ENCODE peak calls at places on chromosome 13, in nine cellular contexts. N is HepG2, A is ovary, F is erythroblast, P is spleen, Q is heart left ventricle, K is GM12891, M is body of pancreas, E is GM12878. G is an unnamed sample.

GRCh38 chr13:39776439-39776838 is 121.0 kb downstream of the COG6 start:
- DNase-seq in E (no peak), P (no peak), A (no peak), K (no peak), N (no peak), F (no peak), Q (no peak), M (no peak), G (no peak)

GRCh38 chr13:24627864-24628418 is 52.3 kb upstream of the ATP12A start:
- DNase-seq in M (no peak), P (no peak), N (no peak), Q (no peak), F (no peak), A (no peak), E (no peak), K (no peak), G (no peak)

GRCh38 chr13:21372530-21372929 is 86.6 kb downstream of the ZDHHC20 start:
- DNase-seq in N (no peak), P (no peak), M (no peak), K (no peak), A (no peak), E (no peak), F (no peak), Q (no peak), G (no peak)

GRCh38 chr13:24039621-24040475 is 120.7 kb upstream of the SPATA13 start:
- DNase-seq in A (no peak), N (no peak), P (no peak), E (peak; percentile 48), K (no peak), F (no peak), M (no peak), Q (no peak), G (no peak)

GRCh38 chr13:100063333-100063732 is 25.6 kb upstream of the PCCA start:
- DNase-seq in F (no peak), K (no peak), E (no peak), A (no peak), P (no peak), M (no peak), N (no peak), Q (no peak), G (no peak)

GRCh38 chr13:37657134-37657533 is 58.6 kb upstream of the POSTN start:
- DNase-seq in E (no peak), K (no peak), F (no peak), A (no peak), M (no peak), Q (no peak), N (no peak), P (no peak), G (peak; percentile 6)

GRCh38 chr13:47117268-47117667 is 220.4 kb upstream of the HTR2A start:
- DNase-seq in K (no peak), F (no peak), Q (no peak), E (no peak), N (no peak), P (no peak), A (no peak), M (no peak), G (no peak)

GRCh38 chr13:85108356-85108755 is 690.9 kb downstream of the SLITRK6 start:
- DNase-seq in Q (no peak), K (no peak), E (no peak), P (peak; percentile 40), F (no peak), N (no peak), A (no peak), M (no peak), G (no peak)

GRCh38 chr13:52804202-52804641 is 44.2 kb downstream of the PCDH8 start:
- DNase-seq in A (no peak), M (no peak), N (no peak), P (no peak), E (no peak), Q (no peak), F (no peak), K (no peak), G (no peak)

GRCh38 chr13:30869491-30869890 is 36.6 kb upstream of the MEDAG start:
- DNase-seq in K (no peak), F (no peak), M (no peak), P (no peak), A (peak; percentile 65), Q (no peak), N (no peak), E (no peak), G (no peak)

GRCh38 chr13:30871713-30872029 is 34.4 kb upstream of the MEDAG start:
- DNase-seq in E (no peak), K (no peak), P (no peak), Q (no peak), M (no peak), F (no peak), A (no peak), N (no peak), G (no peak)

GRCh38 chr13:30870916-30871712 is 35.0 kb upstream of the MEDAG start:
- DNase-seq in P (no peak), N (no peak), F (no peak), K (no peak), A (no peak), Q (no peak), E (no peak), M (no peak), G (no peak)

GRCh38 chr13:30868806-30869470 is 37.1 kb upstream of the MEDAG start:
- DNase-seq in E (no peak), F (no peak), K (no peak), N (no peak), Q (no peak), P (no peak), A (no peak), M (no peak), G (no peak)

GRCh38 chr13:30870049-30870884 is 35.8 kb upstream of the MEDAG start:
- DNase-seq in Q (peak; percentile 81), P (no peak), F (peak; percentile 90), M (peak; percentile 57), N (no peak), A (peak; percentile 81), K (peak; percentile 33), E (no peak), G (no peak)
- TF ChIP-seq POLR2A in Q (no peak), P (no peak), F (no peak), M (no peak), N (no peak), A (peak; percentile 54), K (no peak), E (no peak), G (peak; percentile 30)

GRCh38 chr13:40982772-40983171 is 36.3 kb downstream of the ELF1 start:
- DNase-seq in N (no peak), M (peak; percentile 67), Q (no peak), P (no peak), F (peak; percentile 88), E (peak; percentile 84), A (no peak), K (no peak), G (no peak)
- TF ChIP-seq POLR2A in N (no peak), M (peak; percentile 33), Q (no peak), P (peak; percentile 92), F (peak; percentile 63), E (no peak), A (peak; percentile 32), K (peak; percentile 51), G (no peak)

GRCh38 chr13:45341799-45342584 is 1.0 kb upstream of the TPT1 start:
- DNase-seq in F (peak; percentile 60), K (no peak), N (no peak), Q (no peak), M (peak; percentile 72), A (no peak), P (no peak), E (no peak), G (peak; percentile 5)

GRCh38 chr13:45339867-45340266 is 1.1 kb downstream of the TPT1 start:
- DNase-seq in E (no peak), M (no peak), P (no peak), K (no peak), A (no peak), Q (no peak), N (no peak), F (peak; percentile 62), G (no peak)

GRCh38 chr13:45339399-45339798 is 1.6 kb downstream of the TPT1 start:
- DNase-seq in K (no peak), F (no peak), M (no peak), E (no peak), N (no peak), P (no peak), A (no peak), Q (no peak), G (no peak)

GRCh38 chr13:45341034-45341798 is at the start of gene TPT1:
- DNase-seq in N (peak; percentile 96), A (peak; percentile 99), F (peak; percentile 100), E (peak; percentile 96), P (peak; percentile 100), M (peak; percentile 99), K (peak; percentile 98), Q (peak; percentile 100), G (peak; percentile 84)

GRCh38 chr13:45340422-45341033 is 455 bp downstream of the TPT1 start:
- DNase-seq in M (peak; percentile 94), K (peak; percentile 52), E (no peak), N (peak; percentile 77), F (peak; percentile 92), P (peak; percentile 96), A (peak; percentile 95), Q (peak; percentile 96), G (peak; percentile 15)
- TF ChIP-seq POLR2A in M (peak; percentile 81), K (no peak), E (no peak), N (no peak), F (no peak), P (no peak), A (peak; percentile 9), Q (no peak), G (peak; percentile 44)

GRCh38 chr13:27171830-27172494 is 351 bp upstream of the USP12 start:
- DNase-seq in A (peak; percentile 90), K (peak; percentile 78), E (no peak), Q (peak; percentile 96), N (peak; percentile 62), F (peak; percentile 96), M (peak; percentile 94), P (peak; percentile 100), G (peak; percentile 74)

GRCh38 chr13:27170521-27171243 is 929 bp downstream of the USP12 start:
- DNase-seq in A (peak; percentile 64), Q (peak; percentile 70), E (no peak), K (peak; percentile 13), P (peak; percentile 90), M (peak; percentile 44), N (peak; percentile 33), F (peak; percentile 80), G (no peak)

GRCh38 chr13:27172495-27172842 is 858 bp upstream of the USP12 start:
- DNase-seq in P (no peak), E (no peak), A (no peak), N (no peak), K (no peak), M (peak; percentile 28), F (peak; percentile 91), Q (no peak), G (no peak)

GRCh38 chr13:27170221-27170520 is 1.4 kb downstream of the USP12 start:
- DNase-seq in F (no peak), N (no peak), M (no peak), A (no peak), P (no peak), E (no peak), Q (no peak), K (peak; percentile 12), G (no peak)

DNA sequence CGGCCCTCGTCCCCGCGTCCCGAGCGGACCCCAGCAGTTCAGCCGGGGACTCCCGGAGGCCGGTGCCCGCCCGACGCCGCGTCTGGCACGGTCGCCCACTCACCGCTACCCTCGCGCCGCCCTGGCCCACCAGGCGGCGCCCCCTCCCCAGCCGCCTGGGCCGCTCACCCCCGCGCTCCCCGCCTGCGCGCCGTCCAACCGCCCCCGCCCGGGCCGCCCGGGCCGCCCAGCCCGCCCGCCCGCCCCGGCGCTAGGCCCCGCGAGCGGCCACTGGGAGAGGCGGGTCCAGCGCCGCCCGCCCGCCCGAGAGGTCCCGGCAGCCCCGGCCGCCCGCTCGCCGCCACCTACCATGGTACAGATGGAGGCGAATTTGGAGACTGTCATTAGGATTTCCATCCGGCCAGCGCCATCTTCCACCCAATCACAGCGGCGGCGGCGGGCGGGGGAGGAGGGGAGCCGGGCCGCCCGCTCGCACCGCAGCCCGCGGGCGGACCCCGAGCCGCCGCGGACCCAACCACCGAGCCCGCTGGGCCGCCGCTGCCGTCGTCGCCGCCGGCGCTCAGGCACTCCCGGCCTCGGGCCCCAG is at the start of gene USP12:
- DNase-seq in Q (peak; percentile 68), E (no peak), A (peak; percentile 55), P (no peak), F (peak; percentile 81), N (no peak), K (peak; percentile 6), M (peak; percentile 15), G (no peak)
- TF ChIP-seq POLR2A in Q (no peak), E (peak; percentile 80), A (no peak), P (no peak), F (no peak), N (peak; percentile 59), K (no peak), M (no peak), G (peak; percentile 82)